ENCODE peak calls at places on chromosome 22, in five cellular contexts. D is GM12878, Q is endothelial cell of umbilical vein, J is mesenchymal stem cell, M is IMR-90. L is an unnamed sample. For H3K9me3, the result is how much of the 10 kb centered on the place peaks cover.

GRCh38 chr22:42760806-42761565 is 40.3 kb upstream of the A4GALT start:
- DNase-seq in D (no peak), Q (no peak), J (no peak), M (no peak), L (no peak)

GRCh38 chr22:20156611-20157415 is 6.0 kb upstream of the CCDC188 start:
- DNase-seq in D (peak), Q (peak), J (peak), M (peak), L (peak)

GRCh38 chr22:28464179-28464578 is 215.5 kb downstream of the TTC28 start:
- DNase-seq in D (no peak), Q (peak), J (no peak), M (no peak), L (no peak)

GRCh38 chr22:20605328-20605727 is 97.9 kb downstream of the MED15 start:
- DNase-seq in D (no peak), Q (no peak), J (no peak), M (no peak), L (no peak)

GRCh38 chr22:43346521-43346929 is 3.4 kb upstream of the SCUBE1 start:
- DNase-seq in D (no peak), Q (peak), J (peak), M (no peak), L (peak)

GRCh38 chr22:43263645-43264514 is 76.9 kb upstream of the TTLL12 start:
- DNase-seq in D (peak), Q (peak), J (peak), M (peak), L (peak)

GRCh38 chr22:39308614-39309363 is 10.6 kb downstream of the RPL3 start:
- DNase-seq in D (no peak), Q (peak), J (peak), M (peak), L (no peak)

GRCh38 chr22:30883586-30884145 is 84.9 kb downstream of the MORC2 start:
- DNase-seq in D (no peak), Q (no peak), J (no peak), M (no peak), L (peak)

GRCh38 chr22:23829845-23830372 is 8.9 kb downstream of the DERL3 start:
- DNase-seq in D (no peak), Q (no peak), J (no peak), M (peak), L (peak)

GRCh38 chr22:19984201-19984753 is 32.3 kb downstream of the ARVCF start:
- DNase-seq in D (no peak), Q (peak), J (peak), M (peak), L (peak)

GRCh38 chr22:33722817-33723216 is 197.5 kb downstream of the LARGE1 start:
- DNase-seq in D (no peak), Q (no peak), J (no peak), M (no peak), L (no peak)

GRCh38 chr22:26642465-26643367 is 14.7 kb upstream of the MIAT start:
- DNase-seq in D (no peak), Q (no peak), J (no peak), M (no peak), L (no peak)

GRCh38 chr22:26912985-26913384 is 255.6 kb downstream of the MIAT start:
- DNase-seq in D (no peak), Q (no peak), J (no peak), M (no peak), L (no peak)

GRCh38 chr22:49195636-49196035 is 632.0 kb downstream of the BRD1 start:
- DNase-seq in D (no peak), Q (no peak), J (no peak), M (no peak), L (peak)

GRCh38 chr22:38730411-38730871 is 24.7 kb downstream of the GTPBP1 start:
- DNase-seq in D (no peak), Q (no peak), J (no peak), M (no peak), L (peak)

GRCh38 chr22:36775589-36775965 is 342 bp downstream of the IFT27 start:
- DNase-seq in D (no peak), Q (peak), J (no peak), M (peak), L (peak)

GRCh38 chr22:49400866-49401598 is 426.6 kb downstream of the BRD1 start:
- DNase-seq in D (no peak), Q (no peak), J (no peak), M (no peak), L (peak)

GRCh38 chr22:20537325-20537756 is 29.9 kb downstream of the MED15 start:
- DNase-seq in D (no peak), Q (no peak), J (no peak), M (no peak), L (no peak)

GRCh38 chr22:18075101-18075730 is 2.6 kb upstream of the PEX26 start:
- DNase-seq in D (no peak), Q (no peak), J (no peak), M (no peak), L (no peak)

GRCh38 chr22:42500164-42500835 is 19.3 kb downstream of the RRP7A start:
- DNase-seq in D (peak), Q (peak), J (peak), M (peak), L (peak)

GRCh38 chr22:48868554-48868953 is 959.1 kb downstream of the BRD1 start:
- DNase-seq in D (no peak), Q (no peak), J (no peak), M (no peak), L (peak)

GRCh38 chr22:31609716-31610115 is 52.3 kb downstream of the PISD start:
- DNase-seq in D (no peak), Q (no peak), J (no peak), M (no peak), L (peak)

GRCh38 chr22:23826510-23827350 is 12.1 kb downstream of the DERL3 start:
- DNase-seq in D (no peak), Q (no peak), J (peak), M (peak), L (peak)

GRCh38 chr22:30969532-30970355 is 679 bp downstream of the TUG1 start:
- DNase-seq in D (no peak), Q (peak), J (peak), M (peak), L (no peak)

GRCh38 chr22:43826142-43827093 is 14.3 kb upstream of the EFCAB6 start:
- DNase-seq in D (no peak), Q (no peak), J (peak), M (peak), L (peak)

GRCh38 chr22:37014835-37015586 is 4.2 kb downstream of the TST start:
- DNase-seq in D (no peak), Q (no peak), J (no peak), M (no peak), L (peak)

GRCh38 chr22:37633082-37633692 is 6.3 kb upstream of the SH3BP1 start:
- DNase-seq in D (peak), Q (no peak), J (no peak), M (no peak), L (no peak)

GRCh38 chr22:42673898-42674390 is 24.8 kb upstream of the CYB5R3 start:
- DNase-seq in D (no peak), Q (peak), J (no peak), M (no peak), L (no peak)

GRCh38 chr22:49660794-49661781 is 166.6 kb downstream of the BRD1 start:
- DNase-seq in D (no peak), Q (no peak), J (no peak), M (no peak), L (peak)

GRCh38 chr22:19181786-19182471 is 3.4 kb upstream of the SLC25A1 start:
- DNase-seq in D (no peak), Q (no peak), J (no peak), M (no peak), L (no peak)

GRCh38 chr22:41284465-41284864 is 1.5 kb downstream of the RANGAP1 start:
- DNase-seq in D (no peak), Q (no peak), J (no peak), M (no peak), L (no peak)
- H3K4me3 ChIP-seq in D (peak), Q (no peak), J (peak), M (no peak), L (no peak)

DNA sequence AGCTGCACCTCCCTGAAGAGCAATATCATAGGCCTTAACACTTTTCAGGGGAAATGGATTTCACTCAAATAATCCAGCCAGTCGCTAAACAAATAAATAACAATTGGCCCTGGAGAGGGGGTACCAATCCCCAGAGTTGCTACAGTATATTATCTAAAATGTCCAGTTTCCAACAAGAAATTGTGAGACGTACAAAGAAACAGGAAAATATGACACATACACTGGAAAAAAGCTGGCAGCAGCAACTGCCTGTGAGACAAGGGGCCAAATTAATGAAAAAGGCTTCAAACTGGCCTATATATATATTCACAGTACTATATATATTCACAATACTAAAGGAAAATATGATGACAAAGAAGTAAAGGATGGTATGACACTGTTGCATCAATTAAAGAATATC is 4.0 kb downstream of the NF2 start:
- DNase-seq in D (no peak), Q (peak), J (no peak), M (no peak), L (no peak)
- H3K9ac ChIP-seq in D (no peak), Q (peak), J (peak), M (no peak), L (no peak)

GRCh38 chr22:47445212-47445611 is 682.8 kb downstream of the TBC1D22A start:
- DNase-seq in D (no peak), Q (no peak), J (no peak), M (no peak), L (no peak)

GRCh38 chr22:47446331-47446730 is 683.9 kb downstream of the TBC1D22A start:
- DNase-seq in D (no peak), Q (no peak), J (no peak), M (no peak), L (no peak)

GRCh38 chr22:47445716-47446290 is 683.4 kb downstream of the TBC1D22A start:
- DNase-seq in D (no peak), Q (no peak), J (no peak), M (no peak), L (no peak)

GRCh38 chr22:47443836-47444745 is 681.6 kb downstream of the TBC1D22A start:
- DNase-seq in D (no peak), Q (no peak), J (no peak), M (no peak), L (no peak)

GRCh38 chr22:47444746-47445065 is 682.3 kb downstream of the TBC1D22A start:
- DNase-seq in D (no peak), Q (no peak), J (no peak), M (no peak), L (no peak)
- H3K9me3 ChIP-seq in D (under half), Q (under half), J (under half), M (half or more), L (under half)

DNA sequence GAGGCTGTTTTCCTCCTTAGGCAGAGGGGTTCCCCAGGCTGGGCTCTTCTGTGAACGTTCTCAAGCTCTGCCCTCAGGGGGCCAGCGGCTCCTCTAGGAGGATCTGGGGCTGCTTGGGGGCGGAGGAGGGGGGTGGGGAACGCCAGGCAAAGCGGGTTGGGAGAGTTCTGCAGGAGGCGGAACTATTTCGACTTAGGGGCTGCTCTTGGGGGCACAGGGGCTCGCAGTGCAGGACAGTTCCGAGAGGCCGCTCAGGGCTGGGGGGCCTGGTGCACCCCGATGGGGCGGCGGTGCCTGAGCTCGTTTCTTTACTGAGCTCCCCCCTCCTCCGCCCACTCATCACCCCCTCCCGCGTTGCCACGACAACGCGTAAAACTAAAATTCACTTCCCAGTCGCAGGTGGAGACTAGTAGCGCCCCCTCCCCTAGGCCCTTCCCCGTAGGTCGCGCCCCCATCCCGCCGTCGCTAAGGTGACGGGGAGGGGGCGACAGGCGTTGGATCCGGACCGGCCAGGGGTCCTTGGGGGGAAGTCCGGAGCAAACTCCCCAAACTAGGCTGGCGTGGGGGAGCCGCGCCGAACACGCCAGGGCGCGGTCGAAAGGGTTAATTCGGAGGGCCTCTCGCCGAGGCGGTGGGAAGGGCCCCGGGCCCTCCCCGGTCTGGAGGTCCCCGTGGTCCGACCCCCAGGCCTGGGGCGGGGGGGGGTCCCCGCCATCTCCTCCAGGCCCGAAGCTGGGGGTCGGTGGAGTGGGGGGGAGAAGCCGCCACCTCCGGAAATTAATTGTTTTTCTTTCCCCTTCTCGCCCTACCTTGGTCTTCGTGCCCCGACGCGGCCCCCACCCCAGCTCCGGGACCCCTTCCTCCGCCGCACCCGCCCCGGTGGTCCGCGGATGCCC is 856 bp downstream of the SHANK3 start:
- DNase-seq in D (no peak), Q (peak), J (no peak), M (no peak), L (no peak)
- H3K4me3 ChIP-seq in D (no peak), Q (peak), J (no peak), M (peak), L (peak)

L was measured in kidney.